ENCODE peak calls at places on chromosomes 1 and 21, in six cellular contexts. U is HFFc6, O is tibial artery, Q is RWPE1, R is mucosa of descending colon, E is type B pancreatic cell. X is an unnamed sample.

GRCh38 chr1:240295811-240296210 is 204.1 kb downstream of the FMN2 start:
- DNase-seq in U (no peak), O (no peak), Q (no peak), R (no peak), E (no peak), X (no peak)

GRCh38 chr21:26719750-26720149 is 125.5 kb downstream of the ADAMTS1 start:
- DNase-seq in U (no peak), O (no peak), Q (no peak), R (no peak), E (no peak), X (no peak)

GRCh38 chr1:26772687-26773086 is 15.1 kb upstream of the PIGV start:
- DNase-seq in U (peak), O (no peak), Q (peak), R (no peak), E (no peak), X (peak)

GRCh38 chr21:42347601-42348327 is 3.0 kb downstream of the TFF2 start:
- DNase-seq in U (no peak), O (no peak), Q (no peak), R (no peak), E (peak), X (no peak)

GRCh38 chr1:44246806-44247205 is 33.5 kb downstream of the DMAP1 start:
- DNase-seq in U (no peak), O (no peak), Q (no peak), R (no peak), E (no peak), X (no peak)

GRCh38 chr1:147541672-147542548 is 609 bp downstream of the BCL9 start:
- DNase-seq in U (peak), O (peak), Q (no peak), R (peak), E (peak), X (no peak)

GRCh38 chr1:193417945-193418744 is 231.7 kb upstream of the B3GALT2 start:
- DNase-seq in U (peak), O (no peak), Q (peak), R (no peak), E (no peak), X (no peak)

GRCh38 chr1:82317671-82318070 is 516.9 kb downstream of the ADGRL2 start:
- DNase-seq in U (no peak), O (no peak), Q (peak), R (no peak), E (no peak), X (no peak)

GRCh38 chr1:41122851-41123518 is 101.5 kb upstream of the SLFNL1 start:
- DNase-seq in U (peak), O (no peak), Q (peak), R (no peak), E (no peak), X (peak)

GRCh38 chr1:232211149-232211548 is 418.8 kb downstream of the SIPA1L2 start:
- DNase-seq in U (no peak), O (no peak), Q (no peak), R (no peak), E (no peak), X (no peak)

GRCh38 chr1:78553859-78554258 is 63.1 kb downstream of the PTGFR start:
- DNase-seq in U (no peak), O (no peak), Q (no peak), R (no peak), E (no peak), X (no peak)

GRCh38 chr1:162357681-162358266 is 18.9 kb downstream of the SPATA46 start:
- DNase-seq in U (peak), O (no peak), Q (no peak), R (no peak), E (no peak), X (no peak)

GRCh38 chr1:30242178-30242577 is 481.2 kb downstream of the MATN1 start:
- DNase-seq in U (no peak), O (no peak), Q (no peak), R (no peak), E (no peak), X (no peak)

GRCh38 chr1:32892368-32893197 is 6.3 kb downstream of the HPCA start:
- DNase-seq in U (no peak), O (peak), Q (peak), R (peak), E (no peak), X (no peak)

GRCh38 chr1:228792601-228793000 is 57.3 kb downstream of the RHOU start:
- DNase-seq in U (no peak), O (no peak), Q (no peak), R (no peak), E (no peak), X (no peak)

GRCh38 chr1:35935436-35935835 is 4.5 kb downstream of the AGO3 start:
- DNase-seq in U (no peak), O (no peak), Q (no peak), R (no peak), E (no peak), X (no peak)

GRCh38 chr21:16983425-16983824 is 529.4 kb upstream of the CXADR start:
- DNase-seq in U (no peak), O (no peak), Q (no peak), R (no peak), E (no peak), X (no peak)

GRCh38 chr1:75582725-75583261 is 28.1 kb downstream of the SLC44A5 start:
- DNase-seq in U (no peak), O (no peak), Q (no peak), R (no peak), E (no peak), X (no peak)

GRCh38 chr1:101438359-101438758 is 201.5 kb downstream of the S1PR1 start:
- DNase-seq in U (no peak), O (no peak), Q (peak), R (no peak), E (no peak), X (no peak)

GRCh38 chr1:162562452-162562828 is 918 bp downstream of the UAP1 start:
- DNase-seq in U (peak), O (no peak), Q (peak), R (no peak), E (no peak), X (no peak)

GRCh38 chr1:246591958-246592357 is 25.7 kb downstream of the CNST start:
- DNase-seq in U (no peak), O (no peak), Q (no peak), R (peak), E (no peak), X (no peak)

GRCh38 chr1:175071544-175071943 is 3.9 kb downstream of the TNN start:
- DNase-seq in U (no peak), O (no peak), Q (no peak), R (no peak), E (no peak), X (no peak)

GRCh38 chr1:18876210-18876609 is 16.8 kb upstream of the TAS1R2 start:
- DNase-seq in U (no peak), O (no peak), Q (no peak), R (no peak), E (no peak), X (no peak)

GRCh38 chr1:10561497-10561896 is 86.7 kb downstream of the PEX14 start:
- DNase-seq in U (peak), O (no peak), Q (peak), R (no peak), E (no peak), X (no peak)

GRCh38 chr1:200040516-200041138 is 13.1 kb downstream of the NR5A2 start:
- DNase-seq in U (no peak), O (no peak), Q (no peak), R (peak), E (no peak), X (no peak)

GRCh38 chr1:115557715-115558114 is 84.1 kb upstream of the VANGL1 start:
- DNase-seq in U (no peak), O (no peak), Q (peak), R (no peak), E (no peak), X (no peak)

GRCh38 chr1:171740356-171740863 is 1.5 kb downstream of the VAMP4 start:
- DNase-seq in U (no peak), O (no peak), Q (no peak), R (no peak), E (no peak), X (no peak)

GRCh38 chr1:230125633-230126528 is 58.8 kb downstream of the GALNT2 start:
- DNase-seq in U (peak), O (no peak), Q (peak), R (no peak), E (no peak), X (no peak)

GRCh38 chr1:229756666-229757065 is 130.6 kb downstream of the URB2 start:
- DNase-seq in U (peak), O (no peak), Q (peak), R (no peak), E (no peak), X (no peak)

GRCh38 chr1:47487332-47487731 is 49.5 kb downstream of the FOXD2 start:
- DNase-seq in U (no peak), O (no peak), Q (no peak), R (no peak), E (no peak), X (no peak)

GRCh38 chr21:39144191-39144590 is 39.1 kb downstream of the PSMG1 start:
- DNase-seq in U (no peak), O (no peak), Q (no peak), R (no peak), E (no peak), X (no peak)

GRCh38 chr1:54865238-54866073 is 21.5 kb downstream of the DHCR24 start:
- DNase-seq in U (no peak), O (peak), Q (no peak), R (no peak), E (peak), X (no peak)

GRCh38 chr1:43799656-43800629 is 92.6 kb downstream of the ST3GAL3 start:
- DNase-seq in U (peak), O (no peak), Q (no peak), R (no peak), E (no peak), X (peak)

DNA sequence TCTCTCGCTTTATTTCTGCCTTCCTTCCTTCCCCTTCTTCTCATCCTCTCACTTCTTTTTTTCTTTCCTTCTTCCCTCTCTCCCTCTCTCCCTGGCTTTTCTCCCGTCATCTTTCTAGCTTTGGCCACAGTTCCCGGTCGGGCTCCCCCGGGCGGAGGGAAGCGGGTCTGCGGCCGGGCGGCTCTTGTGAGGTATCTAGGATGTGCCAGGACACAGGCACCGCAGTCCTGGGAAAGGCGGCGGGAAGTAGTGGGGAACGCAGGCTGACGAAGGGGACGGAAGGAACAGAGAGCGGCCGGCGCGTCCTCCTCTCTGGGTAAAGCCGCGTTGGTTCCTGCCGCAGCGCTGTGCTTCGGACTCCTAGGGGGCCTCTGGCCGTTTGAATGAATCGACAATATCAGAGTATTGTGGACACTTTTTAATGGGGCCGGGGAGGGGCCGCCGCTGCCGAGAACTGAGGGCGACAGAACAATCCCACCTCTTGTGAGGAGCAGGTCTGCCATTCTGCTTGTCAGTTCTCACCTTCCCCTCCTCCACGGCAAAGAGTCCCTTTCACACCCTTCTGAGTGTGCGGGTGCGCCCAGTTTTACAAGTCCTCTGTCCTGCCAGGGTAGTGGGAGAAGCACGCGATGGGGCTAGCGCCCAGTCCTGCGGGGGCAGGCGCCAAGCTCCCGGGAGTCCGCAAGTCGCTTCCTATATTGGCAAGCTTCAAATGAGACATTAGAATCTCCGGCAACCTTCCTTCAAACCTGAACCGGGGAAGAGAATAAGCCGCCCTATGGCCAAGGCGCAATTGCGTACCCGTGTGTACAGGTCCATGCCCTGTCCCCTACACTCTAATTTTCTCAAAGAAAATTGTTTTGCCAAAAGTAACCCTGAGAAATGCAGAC is 1.1 kb upstream of the LHX9 start:
- DNase-seq in U (peak), O (peak), Q (peak), R (peak), E (no peak), X (no peak)
- TF ChIP-seq CTCF in U (peak), O (no peak), Q (peak), R (no peak), E (peak), X (peak)

DNA sequence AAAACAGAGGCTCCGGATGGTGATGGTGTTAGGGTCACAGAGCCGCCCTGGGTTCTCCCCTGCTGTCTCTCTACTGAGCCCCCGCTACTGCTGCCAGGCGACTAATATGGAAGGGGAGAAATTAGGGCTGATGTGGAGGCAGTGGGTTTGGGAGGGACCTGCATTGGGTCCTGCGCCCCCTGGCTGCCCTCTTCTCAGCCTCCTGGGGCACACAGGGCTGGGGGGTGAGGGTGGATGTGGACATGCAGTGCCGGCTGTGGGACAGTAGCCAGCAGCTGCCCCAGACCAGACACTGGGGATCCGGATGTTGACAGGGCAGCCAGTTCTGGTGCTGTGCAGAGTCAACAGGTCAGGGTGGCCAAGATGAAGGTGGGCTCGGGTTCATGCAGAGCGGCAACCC is 1.5 kb upstream of the CLCNKB start:
- DNase-seq in U (no peak), O (no peak), Q (no peak), R (no peak), E (no peak), X (no peak)
- TF ChIP-seq CTCF in U (peak), O (no peak), Q (no peak), R (no peak), E (no peak), X (no peak)

DNA sequence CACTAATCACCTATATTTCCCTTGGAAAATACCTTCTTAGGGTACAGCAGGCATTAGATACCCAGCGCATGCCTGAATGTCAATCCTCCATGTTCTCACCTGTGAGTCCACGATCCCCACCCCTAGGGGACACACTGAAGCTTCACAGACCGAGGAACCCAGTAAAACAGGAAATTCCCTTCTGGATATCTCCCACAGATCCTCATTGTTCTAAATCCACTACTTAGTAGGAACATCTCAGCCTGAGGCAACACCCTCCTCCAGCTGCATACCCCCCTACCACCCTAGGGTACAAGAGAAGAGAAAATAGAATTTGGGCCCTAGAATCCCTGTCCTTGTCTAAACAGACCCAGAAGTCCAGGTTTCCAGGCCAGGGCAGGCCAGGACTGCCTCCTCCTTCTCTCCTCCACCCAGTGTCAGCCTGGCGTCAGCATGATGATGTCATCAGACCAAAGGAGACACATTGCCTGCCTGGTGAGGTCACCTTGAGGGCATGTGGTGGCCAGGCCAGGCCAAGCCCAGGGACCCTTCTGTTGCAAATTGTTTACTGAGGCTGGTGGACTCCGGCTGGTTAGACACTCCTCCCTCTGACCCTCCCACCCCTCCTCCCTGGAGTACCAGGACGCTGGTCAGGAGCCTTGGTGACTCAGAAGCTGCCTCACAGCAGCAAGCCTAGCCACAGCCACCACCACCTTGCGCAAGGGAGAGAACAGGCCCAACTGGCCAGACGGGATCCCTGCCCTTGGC is 6.2 kb downstream of the NECTIN4 start:
- DNase-seq in U (peak), O (peak), Q (peak), R (peak), E (no peak), X (peak)
- TF ChIP-seq CTCF in U (no peak), O (no peak), Q (no peak), R (no peak), E (no peak), X (no peak)

GRCh38 chr1:156894711-156895407 is 1.3 kb downstream of the PEAR1 start:
- DNase-seq in U (no peak), O (peak), Q (no peak), R (no peak), E (no peak), X (no peak)

GRCh38 chr1:156892190-156893047 is 1.1 kb upstream of the PEAR1 start:
- DNase-seq in U (peak), O (peak), Q (peak), R (peak), E (peak), X (peak)

GRCh38 chr1:156894001-156894400 is 483 bp downstream of the PEAR1 start:
- DNase-seq in U (no peak), O (no peak), Q (no peak), R (no peak), E (no peak), X (no peak)

GRCh38 chr1:156895408-156895874 is 1.9 kb downstream of the PEAR1 start:
- DNase-seq in U (peak), O (no peak), Q (no peak), R (no peak), E (no peak), X (no peak)

GRCh38 chr1:156893048-156893953 is at the start of gene PEAR1:
- DNase-seq in U (no peak), O (peak), Q (no peak), R (no peak), E (no peak), X (no peak)
- TF ChIP-seq CTCF in U (peak), O (no peak), Q (no peak), R (no peak), E (peak), X (peak)

GRCh38 chr21:45079351-45079750 is 5.0 kb downstream of the ADARB1 start:
- DNase-seq in U (no peak), O (no peak), Q (no peak), R (no peak), E (no peak), X (no peak)
- TF ChIP-seq CTCF in U (no peak), O (no peak), Q (no peak), R (no peak), E (no peak), X (no peak)

GRCh38 chr1:183582021-183582746 is 8.1 kb downstream of the NCF2 start:
- DNase-seq in U (no peak), O (peak), Q (no peak), R (no peak), E (no peak), X (no peak)

GRCh38 chr1:183577897-183578470 is 12.3 kb downstream of the NCF2 start:
- DNase-seq in U (no peak), O (no peak), Q (no peak), R (no peak), E (no peak), X (no peak)

GRCh38 chr1:183583466-183583865 is 6.8 kb downstream of the NCF2 start:
- DNase-seq in U (no peak), O (no peak), Q (no peak), R (no peak), E (no peak), X (no peak)

GRCh38 chr1:183578846-183579245 is 11.4 kb downstream of the NCF2 start:
- DNase-seq in U (no peak), O (no peak), Q (no peak), R (no peak), E (no peak), X (no peak)

DNA sequence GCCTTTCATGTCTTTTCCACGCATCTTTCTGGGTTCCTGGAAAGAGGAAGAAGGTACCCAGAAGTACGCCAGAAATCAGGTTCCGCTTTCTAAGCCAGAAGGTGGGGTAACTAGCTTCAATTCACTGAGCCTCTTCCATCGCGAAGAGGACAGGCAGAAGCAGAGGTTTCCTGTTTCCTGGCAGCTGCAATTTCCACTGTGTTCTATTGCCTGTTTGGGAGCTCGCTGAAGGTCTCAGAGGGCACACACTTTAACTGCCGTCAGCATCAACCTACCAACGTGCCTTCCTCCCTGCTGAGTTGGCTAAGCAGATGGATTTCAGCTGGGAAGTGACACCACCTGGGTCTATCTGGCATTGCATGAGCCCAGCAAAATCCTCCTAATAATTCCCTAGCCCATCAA is 10.0 kb downstream of the NCF2 start:
- DNase-seq in U (peak), O (no peak), Q (no peak), R (no peak), E (no peak), X (no peak)
- TF ChIP-seq CTCF in U (peak), O (no peak), Q (no peak), R (no peak), E (peak), X (peak)

DNA sequence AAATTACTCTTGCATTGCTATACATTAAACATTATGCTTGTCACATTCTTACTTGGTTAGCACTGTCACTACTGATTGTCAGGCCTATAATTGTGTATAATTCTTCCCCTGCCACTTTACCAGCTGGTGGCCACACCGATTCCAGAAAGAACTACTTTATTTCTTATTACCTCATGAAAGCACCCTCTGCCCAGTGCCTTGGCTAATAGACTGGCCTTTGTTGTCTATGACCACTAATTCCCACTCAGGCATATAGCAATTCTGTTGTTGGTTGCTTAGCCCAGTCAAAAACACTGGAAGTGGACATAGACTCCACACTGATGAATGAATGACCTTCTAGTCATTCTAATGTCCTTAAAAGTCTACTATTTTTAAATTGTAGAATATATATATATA is 35.6 kb downstream of the MRPL39 start:
- DNase-seq in U (no peak), O (no peak), Q (no peak), R (no peak), E (no peak), X (no peak)
- TF ChIP-seq CTCF in U (no peak), O (no peak), Q (no peak), R (no peak), E (no peak), X (no peak)

GRCh38 chr1:224703702-224704408 is 87.7 kb downstream of the CNIH3 start:
- DNase-seq in U (no peak), O (no peak), Q (no peak), R (no peak), E (no peak), X (no peak)

GRCh38 chr1:224704409-224704735 is 88.3 kb downstream of the CNIH3 start:
- DNase-seq in U (no peak), O (no peak), Q (no peak), R (no peak), E (no peak), X (no peak)

GRCh38 chr1:224696891-224697765 is 81.0 kb downstream of the CNIH3 start:
- DNase-seq in U (peak), O (no peak), Q (peak), R (no peak), E (no peak), X (peak)

GRCh38 chr1:224697888-224698450 is 81.9 kb downstream of the CNIH3 start:
- DNase-seq in U (no peak), O (no peak), Q (no peak), R (no peak), E (no peak), X (no peak)

GRCh38 chr1:224700915-224701531 is 84.9 kb downstream of the CNIH3 start:
- DNase-seq in U (no peak), O (no peak), Q (no peak), R (no peak), E (no peak), X (no peak)
- TF ChIP-seq CTCF in U (peak), O (no peak), Q (no peak), R (no peak), E (peak), X (peak)

X was measured in AG04450.